ENCODE peak calls at places on chromosome 6, in nine cellular contexts. D, T, B, K, H, X, M, E and S are unnamed samples.

GRCh38 chr6:111615916-111616612 is 10.4 kb upstream of the TRAF3IP2 start:
- DNase-seq in B (no peak), E (no peak), K (no peak), D (no peak), H (no peak), T (no peak), X (no peak), M (no peak), S (no peak)

GRCh38 chr6:2767327-2767985 is 2.3 kb downstream of the WRNIP1 start:
- DNase-seq in K (no peak), X (no peak), H (no peak), D (no peak), M (no peak), T (no peak), B (peak), E (no peak), S (no peak)

GRCh38 chr6:159952289-159953005 is 16.4 kb upstream of the IGF2R start:
- DNase-seq in H (no peak), M (no peak), E (no peak), T (no peak), D (no peak), X (no peak), K (no peak), B (no peak), S (no peak)

GRCh38 chr6:144797881-144798589 is 512.9 kb downstream of the UTRN start:
- DNase-seq in E (no peak), D (no peak), M (no peak), B (no peak), H (peak), T (no peak), K (no peak), X (no peak), S (peak)

GRCh38 chr6:69867075-69867911 is 937 bp downstream of the COL19A1 start:
- DNase-seq in K (peak), B (peak), X (peak), D (no peak), E (peak), H (peak), M (peak), T (no peak), S (peak)

GRCh38 chr6:163412345-163412744 is 2.2 kb upstream of the QKI start:
- DNase-seq in B (no peak), E (no peak), T (no peak), K (no peak), X (no peak), H (no peak), M (no peak), D (no peak), S (no peak)

GRCh38 chr6:22765015-22765414 is 195.6 kb downstream of the HDGFL1 start:
- DNase-seq in D (no peak), M (no peak), T (no peak), H (no peak), B (no peak), K (no peak), E (no peak), X (no peak), S (no peak)

GRCh38 chr6:170224694-170225660 is 65.9 kb downstream of the DLL1 start:
- DNase-seq in B (no peak), M (peak), K (no peak), E (no peak), T (no peak), X (no peak), H (no peak), D (no peak), S (no peak)

GRCh38 chr6:4185419-4185818 is 50.0 kb upstream of the ECI2 start:
- DNase-seq in B (no peak), D (no peak), M (no peak), E (no peak), T (no peak), H (no peak), K (no peak), X (no peak), S (no peak)

GRCh38 chr6:141335889-141336288 is 796.8 kb upstream of the GJE1 start:
- DNase-seq in T (no peak), M (no peak), D (no peak), E (no peak), X (no peak), H (no peak), K (no peak), B (no peak), S (no peak)

GRCh38 chr6:156910938-156911337 is 133.8 kb downstream of the ARID1B start:
- DNase-seq in T (no peak), K (no peak), X (no peak), H (no peak), E (no peak), B (no peak), M (no peak), D (no peak), S (no peak)

GRCh38 chr6:20412674-20413073 is 11.0 kb downstream of the E2F3 start:
- DNase-seq in M (no peak), H (no peak), B (no peak), K (no peak), X (no peak), T (no peak), E (no peak), D (no peak), S (no peak)

GRCh38 chr6:168302534-168302933 is 17.0 kb downstream of the DACT2 start:
- DNase-seq in D (no peak), K (no peak), X (no peak), E (no peak), M (peak), T (no peak), B (no peak), H (no peak), S (no peak)